ENCODE peak calls at places on chromosome 10, in ten cellular contexts. One of them, this sample, is unnamed.

GRCh38 chr10:63799511-63799910 is 278.3 kb downstream of the REEP3 start:
- DNase-seq in NCI-H774: no peak
- DNase-seq in activated CD4-positive, alpha-beta T cell treated with anti-CD3 and anti-CD28 coated beads, Interleukin-2, amount 50 U/mL, for 24 hours: no peak
- DNase-seq in nucleus accumbens: no peak
- DNase-seq in left cardiac atrium: no peak
- DNase-seq in tibial nerve: no peak
- DNase-seq in cardiac fibroblast: no peak
- DNase-seq in activated T-cell treated with anti-CD3 and anti-CD28 coated beads for 1 hour: no peak
- DNase-seq in stromal cell of bone marrow: no peak
- DNase-seq in neuronal stem cell: no peak
- DNase-seq in this sample: no peak

GRCh38 chr10:119657725-119658124 is 6.5 kb downstream of the BAG3 start:
- DNase-seq in nucleus accumbens: no peak
- DNase-seq in tibial nerve: no peak
- DNase-seq in cardiac fibroblast: no peak
- DNase-seq in neuronal stem cell: no peak
- DNase-seq in activated CD4-positive, alpha-beta T cell treated with anti-CD3 and anti-CD28 coated beads, Interleukin-2, amount 50 U/mL, for 24 hours: no peak
- DNase-seq in left cardiac atrium: no peak
- DNase-seq in activated T-cell treated with anti-CD3 and anti-CD28 coated beads for 1 hour: no peak
- DNase-seq in stromal cell of bone marrow: no peak
- DNase-seq in NCI-H774: no peak
- DNase-seq in this sample: no peak

GRCh38 chr10:98267894-98268693 is at the start of gene LOXL4:
- DNase-seq in neuronal stem cell: peak
- DNase-seq in cardiac fibroblast: peak
- DNase-seq in NCI-H774: peak
- DNase-seq in tibial nerve: no peak
- DNase-seq in activated T-cell treated with anti-CD3 and anti-CD28 coated beads for 1 hour: no peak
- DNase-seq in nucleus accumbens: no peak
- DNase-seq in activated CD4-positive, alpha-beta T cell treated with anti-CD3 and anti-CD28 coated beads, Interleukin-2, amount 50 U/mL, for 24 hours: no peak
- DNase-seq in stromal cell of bone marrow: no peak
- DNase-seq in left cardiac atrium: no peak
- DNase-seq in this sample: peak

GRCh38 chr10:32960022-32960421 is 2.0 kb upstream of the ITGB1 start:
- DNase-seq in neuronal stem cell: no peak
- DNase-seq in activated CD4-positive, alpha-beta T cell treated with anti-CD3 and anti-CD28 coated beads, Interleukin-2, amount 50 U/mL, for 24 hours: no peak
- DNase-seq in NCI-H774: no peak
- DNase-seq in cardiac fibroblast: no peak
- DNase-seq in nucleus accumbens: no peak
- DNase-seq in left cardiac atrium: no peak
- DNase-seq in tibial nerve: no peak
- DNase-seq in stromal cell of bone marrow: no peak
- DNase-seq in activated T-cell treated with anti-CD3 and anti-CD28 coated beads for 1 hour: no peak
- DNase-seq in this sample: no peak

GRCh38 chr10:86344281-86344680 is 22.3 kb downstream of the GRID1 start:
- DNase-seq in neuronal stem cell: no peak
- DNase-seq in stromal cell of bone marrow: no peak
- DNase-seq in activated CD4-positive, alpha-beta T cell treated with anti-CD3 and anti-CD28 coated beads, Interleukin-2, amount 50 U/mL, for 24 hours: no peak
- DNase-seq in activated T-cell treated with anti-CD3 and anti-CD28 coated beads for 1 hour: no peak
- DNase-seq in NCI-H774: no peak
- DNase-seq in tibial nerve: no peak
- DNase-seq in left cardiac atrium: no peak
- DNase-seq in nucleus accumbens: no peak
- DNase-seq in cardiac fibroblast: no peak
- DNase-seq in this sample: no peak

GRCh38 chr10:37871143-37871542 is 13.7 kb upstream of the ZNF248 start:
- DNase-seq in activated CD4-positive, alpha-beta T cell treated with anti-CD3 and anti-CD28 coated beads, Interleukin-2, amount 50 U/mL, for 24 hours: no peak
- DNase-seq in left cardiac atrium: no peak
- DNase-seq in activated T-cell treated with anti-CD3 and anti-CD28 coated beads for 1 hour: no peak
- DNase-seq in tibial nerve: no peak
- DNase-seq in cardiac fibroblast: no peak
- DNase-seq in NCI-H774: no peak
- DNase-seq in stromal cell of bone marrow: no peak
- DNase-seq in neuronal stem cell: no peak
- DNase-seq in nucleus accumbens: no peak
- DNase-seq in this sample: no peak

GRCh38 chr10:95428702-95429101 is 132.5 kb downstream of the SORBS1 start:
- DNase-seq in cardiac fibroblast: no peak
- DNase-seq in neuronal stem cell: no peak
- DNase-seq in activated CD4-positive, alpha-beta T cell treated with anti-CD3 and anti-CD28 coated beads, Interleukin-2, amount 50 U/mL, for 24 hours: no peak
- DNase-seq in tibial nerve: no peak
- DNase-seq in NCI-H774: no peak
- DNase-seq in activated T-cell treated with anti-CD3 and anti-CD28 coated beads for 1 hour: no peak
- DNase-seq in nucleus accumbens: no peak
- DNase-seq in stromal cell of bone marrow: no peak
- DNase-seq in left cardiac atrium: peak
- DNase-seq in this sample: no peak

GRCh38 chr10:120138689-120139088 is 246.2 kb downstream of the SEC23IP start:
- DNase-seq in stromal cell of bone marrow: no peak
- DNase-seq in nucleus accumbens: no peak
- DNase-seq in activated T-cell treated with anti-CD3 and anti-CD28 coated beads for 1 hour: no peak
- DNase-seq in neuronal stem cell: no peak
- DNase-seq in left cardiac atrium: no peak
- DNase-seq in activated CD4-positive, alpha-beta T cell treated with anti-CD3 and anti-CD28 coated beads, Interleukin-2, amount 50 U/mL, for 24 hours: no peak
- DNase-seq in cardiac fibroblast: no peak
- DNase-seq in tibial nerve: no peak
- DNase-seq in NCI-H774: no peak
- DNase-seq in this sample: no peak

GRCh38 chr10:79943871-79944270 is 5.0 kb downstream of the SFTPD start:
- DNase-seq in neuronal stem cell: no peak
- DNase-seq in NCI-H774: no peak
- DNase-seq in activated CD4-positive, alpha-beta T cell treated with anti-CD3 and anti-CD28 coated beads, Interleukin-2, amount 50 U/mL, for 24 hours: no peak
- DNase-seq in tibial nerve: no peak
- DNase-seq in stromal cell of bone marrow: no peak
- DNase-seq in nucleus accumbens: no peak
- DNase-seq in cardiac fibroblast: no peak
- DNase-seq in activated T-cell treated with anti-CD3 and anti-CD28 coated beads for 1 hour: no peak
- DNase-seq in left cardiac atrium: no peak
- DNase-seq in this sample: no peak

GRCh38 chr10:116833986-116834760 is 15.1 kb upstream of the ENO4 start:
- DNase-seq in activated CD4-positive, alpha-beta T cell treated with anti-CD3 and anti-CD28 coated beads, Interleukin-2, amount 50 U/mL, for 24 hours: no peak
- DNase-seq in tibial nerve: no peak
- DNase-seq in nucleus accumbens: no peak
- DNase-seq in neuronal stem cell: peak
- DNase-seq in left cardiac atrium: no peak
- DNase-seq in activated T-cell treated with anti-CD3 and anti-CD28 coated beads for 1 hour: no peak
- DNase-seq in cardiac fibroblast: no peak
- DNase-seq in NCI-H774: peak
- DNase-seq in stromal cell of bone marrow: no peak
- DNase-seq in this sample: no peak

GRCh38 chr10:125629758-125630376 is 53.1 kb downstream of the TEX36 start:
- DNase-seq in stromal cell of bone marrow: no peak
- DNase-seq in activated T-cell treated with anti-CD3 and anti-CD28 coated beads for 1 hour: no peak
- DNase-seq in cardiac fibroblast: peak
- DNase-seq in nucleus accumbens: no peak
- DNase-seq in tibial nerve: no peak
- DNase-seq in left cardiac atrium: no peak
- DNase-seq in neuronal stem cell: no peak
- DNase-seq in activated CD4-positive, alpha-beta T cell treated with anti-CD3 and anti-CD28 coated beads, Interleukin-2, amount 50 U/mL, for 24 hours: no peak
- DNase-seq in NCI-H774: no peak
- DNase-seq in this sample: peak

GRCh38 chr10:97810476-97810875 is 38.7 kb upstream of the SFRP5 start:
- DNase-seq in neuronal stem cell: no peak
- DNase-seq in NCI-H774: no peak
- DNase-seq in stromal cell of bone marrow: no peak
- DNase-seq in activated T-cell treated with anti-CD3 and anti-CD28 coated beads for 1 hour: no peak
- DNase-seq in tibial nerve: no peak
- DNase-seq in cardiac fibroblast: peak
- DNase-seq in nucleus accumbens: no peak
- DNase-seq in left cardiac atrium: no peak
- DNase-seq in activated CD4-positive, alpha-beta T cell treated with anti-CD3 and anti-CD28 coated beads, Interleukin-2, amount 50 U/mL, for 24 hours: no peak
- DNase-seq in this sample: no peak

GRCh38 chr10:70682920-70683600 is 10.8 kb downstream of the ADAMTS14 start:
- DNase-seq in cardiac fibroblast: no peak
- DNase-seq in activated CD4-positive, alpha-beta T cell treated with anti-CD3 and anti-CD28 coated beads, Interleukin-2, amount 50 U/mL, for 24 hours: no peak
- DNase-seq in nucleus accumbens: no peak
- DNase-seq in stromal cell of bone marrow: no peak
- DNase-seq in neuronal stem cell: no peak
- DNase-seq in left cardiac atrium: no peak
- DNase-seq in NCI-H774: no peak
- DNase-seq in activated T-cell treated with anti-CD3 and anti-CD28 coated beads for 1 hour: no peak
- DNase-seq in tibial nerve: no peak
- DNase-seq in this sample: no peak

GRCh38 chr10:113386005-113386404 is 166.8 kb upstream of the HABP2 start:
- DNase-seq in activated T-cell treated with anti-CD3 and anti-CD28 coated beads for 1 hour: no peak
- DNase-seq in nucleus accumbens: no peak
- DNase-seq in NCI-H774: no peak
- DNase-seq in neuronal stem cell: no peak
- DNase-seq in left cardiac atrium: no peak
- DNase-seq in stromal cell of bone marrow: peak
- DNase-seq in cardiac fibroblast: peak
- DNase-seq in tibial nerve: no peak
- DNase-seq in activated CD4-positive, alpha-beta T cell treated with anti-CD3 and anti-CD28 coated beads, Interleukin-2, amount 50 U/mL, for 24 hours: no peak
- DNase-seq in this sample: peak

GRCh38 chr10:89337493-89337892 is 9.7 kb downstream of the IFIT3 start:
- DNase-seq in activated CD4-positive, alpha-beta T cell treated with anti-CD3 and anti-CD28 coated beads, Interleukin-2, amount 50 U/mL, for 24 hours: peak
- DNase-seq in stromal cell of bone marrow: no peak
- DNase-seq in nucleus accumbens: no peak
- DNase-seq in left cardiac atrium: no peak
- DNase-seq in NCI-H774: no peak
- DNase-seq in cardiac fibroblast: peak
- DNase-seq in neuronal stem cell: no peak
- DNase-seq in activated T-cell treated with anti-CD3 and anti-CD28 coated beads for 1 hour: no peak
- DNase-seq in tibial nerve: no peak
- DNase-seq in this sample: no peak

GRCh38 chr10:124083740-124084397 is 9.5 kb downstream of the CHST15 start:
- DNase-seq in neuronal stem cell: no peak
- DNase-seq in cardiac fibroblast: no peak
- DNase-seq in activated CD4-positive, alpha-beta T cell treated with anti-CD3 and anti-CD28 coated beads, Interleukin-2, amount 50 U/mL, for 24 hours: no peak
- DNase-seq in left cardiac atrium: no peak
- DNase-seq in nucleus accumbens: no peak
- DNase-seq in tibial nerve: no peak
- DNase-seq in activated T-cell treated with anti-CD3 and anti-CD28 coated beads for 1 hour: no peak
- DNase-seq in stromal cell of bone marrow: no peak
- DNase-seq in NCI-H774: no peak
- DNase-seq in this sample: no peak

GRCh38 chr10:46558141-46558410 is 1.6 kb upstream of the GPRIN2 start:
- DNase-seq in cardiac fibroblast: no peak
- DNase-seq in activated T-cell treated with anti-CD3 and anti-CD28 coated beads for 1 hour: no peak
- DNase-seq in tibial nerve: no peak
- DNase-seq in nucleus accumbens: no peak
- DNase-seq in left cardiac atrium: no peak
- DNase-seq in NCI-H774: no peak
- DNase-seq in stromal cell of bone marrow: no peak
- DNase-seq in neuronal stem cell: no peak
- DNase-seq in activated CD4-positive, alpha-beta T cell treated with anti-CD3 and anti-CD28 coated beads, Interleukin-2, amount 50 U/mL, for 24 hours: no peak
- DNase-seq in this sample: peak

GRCh38 chr10:96053985-96054384 is 10.6 kb downstream of the CCNJ start:
- DNase-seq in tibial nerve: no peak
- DNase-seq in stromal cell of bone marrow: no peak
- DNase-seq in neuronal stem cell: no peak
- DNase-seq in nucleus accumbens: no peak
- DNase-seq in cardiac fibroblast: no peak
- DNase-seq in left cardiac atrium: no peak
- DNase-seq in activated CD4-positive, alpha-beta T cell treated with anti-CD3 and anti-CD28 coated beads, Interleukin-2, amount 50 U/mL, for 24 hours: no peak
- DNase-seq in activated T-cell treated with anti-CD3 and anti-CD28 coated beads for 1 hour: no peak
- DNase-seq in NCI-H774: no peak
- DNase-seq in this sample: no peak

GRCh38 chr10:43192824-43193223 is 54.6 kb downstream of the CSGALNACT2 start:
- DNase-seq in activated T-cell treated with anti-CD3 and anti-CD28 coated beads for 1 hour: no peak
- DNase-seq in NCI-H774: no peak
- DNase-seq in nucleus accumbens: no peak
- DNase-seq in left cardiac atrium: no peak
- DNase-seq in neuronal stem cell: no peak
- DNase-seq in cardiac fibroblast: no peak
- DNase-seq in stromal cell of bone marrow: no peak
- DNase-seq in activated CD4-positive, alpha-beta T cell treated with anti-CD3 and anti-CD28 coated beads, Interleukin-2, amount 50 U/mL, for 24 hours: no peak
- DNase-seq in tibial nerve: no peak
- DNase-seq in this sample: no peak

GRCh38 chr10:49353026-49353894 is 42.6 kb downstream of the DRGX start:
- DNase-seq in activated T-cell treated with anti-CD3 and anti-CD28 coated beads for 1 hour: no peak
- DNase-seq in activated CD4-positive, alpha-beta T cell treated with anti-CD3 and anti-CD28 coated beads, Interleukin-2, amount 50 U/mL, for 24 hours: no peak
- DNase-seq in neuronal stem cell: no peak
- DNase-seq in stromal cell of bone marrow: no peak
- DNase-seq in nucleus accumbens: no peak
- DNase-seq in cardiac fibroblast: no peak
- DNase-seq in tibial nerve: no peak
- DNase-seq in NCI-H774: no peak
- DNase-seq in left cardiac atrium: no peak
- DNase-seq in this sample: no peak

GRCh38 chr10:60572511-60573194 is 183.0 kb upstream of the ANK3 start:
- DNase-seq in nucleus accumbens: peak
- DNase-seq in stromal cell of bone marrow: peak
- DNase-seq in left cardiac atrium: peak
- DNase-seq in activated CD4-positive, alpha-beta T cell treated with anti-CD3 and anti-CD28 coated beads, Interleukin-2, amount 50 U/mL, for 24 hours: peak
- DNase-seq in activated T-cell treated with anti-CD3 and anti-CD28 coated beads for 1 hour: no peak
- DNase-seq in tibial nerve: no peak
- DNase-seq in cardiac fibroblast: peak
- DNase-seq in neuronal stem cell: peak
- DNase-seq in NCI-H774: peak
- DNase-seq in this sample: no peak

GRCh38 chr10:114384181-114384580 is 20.1 kb downstream of the AFAP1L2 start:
- DNase-seq in tibial nerve: no peak
- DNase-seq in nucleus accumbens: peak
- DNase-seq in NCI-H774: no peak
- DNase-seq in stromal cell of bone marrow: no peak
- DNase-seq in activated T-cell treated with anti-CD3 and anti-CD28 coated beads for 1 hour: no peak
- DNase-seq in activated CD4-positive, alpha-beta T cell treated with anti-CD3 and anti-CD28 coated beads, Interleukin-2, amount 50 U/mL, for 24 hours: no peak
- DNase-seq in neuronal stem cell: no peak
- DNase-seq in cardiac fibroblast: no peak
- DNase-seq in left cardiac atrium: no peak
- DNase-seq in this sample: no peak

GRCh38 chr10:26093229-26093628 is 123.3 kb upstream of the GAD2 start:
- DNase-seq in activated CD4-positive, alpha-beta T cell treated with anti-CD3 and anti-CD28 coated beads, Interleukin-2, amount 50 U/mL, for 24 hours: no peak
- DNase-seq in tibial nerve: no peak
- DNase-seq in stromal cell of bone marrow: no peak
- DNase-seq in neuronal stem cell: no peak
- DNase-seq in nucleus accumbens: no peak
- DNase-seq in activated T-cell treated with anti-CD3 and anti-CD28 coated beads for 1 hour: no peak
- DNase-seq in NCI-H774: no peak
- DNase-seq in left cardiac atrium: no peak
- DNase-seq in cardiac fibroblast: no peak
- DNase-seq in this sample: no peak

GRCh38 chr10:35640951-35641429 is 1.1 kb downstream of the FZD8 start:
- DNase-seq in left cardiac atrium: peak
- DNase-seq in activated CD4-positive, alpha-beta T cell treated with anti-CD3 and anti-CD28 coated beads, Interleukin-2, amount 50 U/mL, for 24 hours: peak
- DNase-seq in stromal cell of bone marrow: peak
- DNase-seq in neuronal stem cell: peak
- DNase-seq in nucleus accumbens: peak
- DNase-seq in NCI-H774: peak
- DNase-seq in cardiac fibroblast: peak
- DNase-seq in tibial nerve: no peak
- DNase-seq in activated T-cell treated with anti-CD3 and anti-CD28 coated beads for 1 hour: no peak
- DNase-seq in this sample: peak

GRCh38 chr10:26517141-26517890 is 79.2 kb downstream of the APBB1IP start:
- DNase-seq in nucleus accumbens: no peak
- DNase-seq in left cardiac atrium: no peak
- DNase-seq in stromal cell of bone marrow: no peak
- DNase-seq in cardiac fibroblast: no peak
- DNase-seq in tibial nerve: no peak
- DNase-seq in activated T-cell treated with anti-CD3 and anti-CD28 coated beads for 1 hour: no peak
- DNase-seq in NCI-H774: no peak
- DNase-seq in neuronal stem cell: no peak
- DNase-seq in activated CD4-positive, alpha-beta T cell treated with anti-CD3 and anti-CD28 coated beads, Interleukin-2, amount 50 U/mL, for 24 hours: no peak
- DNase-seq in this sample: no peak

GRCh38 chr10:78746178-78746763 is 322.5 kb upstream of the ZMIZ1 start:
- DNase-seq in left cardiac atrium: no peak
- DNase-seq in activated T-cell treated with anti-CD3 and anti-CD28 coated beads for 1 hour: no peak
- DNase-seq in neuronal stem cell: no peak
- DNase-seq in NCI-H774: no peak
- DNase-seq in activated CD4-positive, alpha-beta T cell treated with anti-CD3 and anti-CD28 coated beads, Interleukin-2, amount 50 U/mL, for 24 hours: no peak
- DNase-seq in cardiac fibroblast: no peak
- DNase-seq in stromal cell of bone marrow: no peak
- DNase-seq in tibial nerve: no peak
- DNase-seq in nucleus accumbens: no peak
- DNase-seq in this sample: no peak

GRCh38 chr10:22628309-22628708 is 86.1 kb downstream of the PIP4K2A start:
- DNase-seq in activated CD4-positive, alpha-beta T cell treated with anti-CD3 and anti-CD28 coated beads, Interleukin-2, amount 50 U/mL, for 24 hours: no peak
- DNase-seq in neuronal stem cell: no peak
- DNase-seq in tibial nerve: no peak
- DNase-seq in cardiac fibroblast: no peak
- DNase-seq in stromal cell of bone marrow: no peak
- DNase-seq in activated T-cell treated with anti-CD3 and anti-CD28 coated beads for 1 hour: no peak
- DNase-seq in left cardiac atrium: no peak
- DNase-seq in NCI-H774: no peak
- DNase-seq in nucleus accumbens: no peak
- DNase-seq in this sample: no peak

GRCh38 chr10:93463723-93464511 is 18.2 kb downstream of the MYOF start:
- DNase-seq in left cardiac atrium: peak
- DNase-seq in tibial nerve: no peak
- DNase-seq in activated CD4-positive, alpha-beta T cell treated with anti-CD3 and anti-CD28 coated beads, Interleukin-2, amount 50 U/mL, for 24 hours: no peak
- DNase-seq in neuronal stem cell: no peak
- DNase-seq in nucleus accumbens: no peak
- DNase-seq in stromal cell of bone marrow: no peak
- DNase-seq in cardiac fibroblast: peak
- DNase-seq in NCI-H774: no peak
- DNase-seq in activated T-cell treated with anti-CD3 and anti-CD28 coated beads for 1 hour: no peak
- DNase-seq in this sample: no peak